ENCODE peak calls at places on chromosomes 4 and X, in ten cellular contexts. One of them, this sample, is unnamed.

GRCh38 chr4:8589831-8590545 is 2.6 kb upstream of the CPZ start:
- DNase-seq in GM12865: no peak
- DNase-seq in HFFc6: no peak
- DNase-seq in A549: no peak
- DNase-seq in B cell: no peak
- DNase-seq in AG10803: peak; percentile 71
- DNase-seq in kidney: peak; percentile 64
- DNase-seq in Peyer's patch: no peak
- DNase-seq in foreskin fibroblast: no peak
- DNase-seq in HepG2: no peak
- DNase-seq in this sample: no peak

GRCh38 chrX:153689654-153690465 is 2.1 kb downstream of the SLC6A8 start:
- DNase-seq in Peyer's patch: no peak
- DNase-seq in B cell: no peak
- DNase-seq in A549: no peak
- DNase-seq in GM12865: no peak
- DNase-seq in HepG2: no peak
- DNase-seq in AG10803: no peak
- DNase-seq in kidney: peak; percentile 61
- DNase-seq in HFFc6: no peak
- DNase-seq in foreskin fibroblast: no peak
- DNase-seq in this sample: no peak

GRCh38 chr4:98377626-98378025 is 116.4 kb downstream of the RAP1GDS1 start:
- DNase-seq in A549: no peak
- DNase-seq in AG10803: peak; percentile 34
- DNase-seq in kidney: no peak
- DNase-seq in HepG2: no peak
- DNase-seq in GM12865: no peak
- DNase-seq in foreskin fibroblast: no peak
- DNase-seq in HFFc6: peak; percentile 34
- DNase-seq in B cell: no peak
- DNase-seq in Peyer's patch: no peak
- DNase-seq in this sample: no peak

GRCh38 chr4:61877893-61878292 is 677.8 kb downstream of the ADGRL3 start:
- DNase-seq in GM12865: no peak
- DNase-seq in foreskin fibroblast: no peak
- DNase-seq in Peyer's patch: no peak
- DNase-seq in AG10803: no peak
- DNase-seq in HepG2: no peak
- DNase-seq in HFFc6: no peak
- DNase-seq in A549: no peak
- DNase-seq in B cell: no peak
- DNase-seq in kidney: no peak
- DNase-seq in this sample: no peak

GRCh38 chr4:97664741-97665140 is 478.5 kb downstream of the STPG2 start:
- DNase-seq in foreskin fibroblast: no peak
- DNase-seq in kidney: peak; percentile 59
- DNase-seq in B cell: no peak
- DNase-seq in HFFc6: no peak
- DNase-seq in GM12865: no peak
- DNase-seq in AG10803: no peak
- DNase-seq in A549: no peak
- DNase-seq in HepG2: no peak
- DNase-seq in Peyer's patch: no peak
- DNase-seq in this sample: no peak

GRCh38 chr4:121200795-121201472 is 36.8 kb upstream of the TNIP3 start:
- DNase-seq in Peyer's patch: no peak
- DNase-seq in HFFc6: no peak
- DNase-seq in foreskin fibroblast: no peak
- DNase-seq in GM12865: peak; percentile 72
- DNase-seq in A549: no peak
- DNase-seq in HepG2: no peak
- DNase-seq in AG10803: no peak
- DNase-seq in B cell: no peak
- DNase-seq in kidney: no peak
- DNase-seq in this sample: no peak

GRCh38 chrX:78024349-78025108 is 55.1 kb upstream of the PGAM4 start:
- DNase-seq in HFFc6: peak; percentile 1
- DNase-seq in kidney: no peak
- DNase-seq in GM12865: peak; percentile 44
- DNase-seq in foreskin fibroblast: no peak
- DNase-seq in AG10803: no peak
- DNase-seq in B cell: no peak
- DNase-seq in Peyer's patch: no peak
- DNase-seq in HepG2: peak; percentile 45
- DNase-seq in A549: peak; percentile 33
- DNase-seq in this sample: no peak

GRCh38 chr4:153792007-153792892 is 3.4 kb upstream of the SFRP2 start:
- DNase-seq in GM12865: no peak
- DNase-seq in foreskin fibroblast: peak; percentile 49
- DNase-seq in B cell: no peak
- DNase-seq in kidney: peak; percentile 73
- DNase-seq in Peyer's patch: no peak
- DNase-seq in A549: peak; percentile 5
- DNase-seq in HepG2: no peak
- DNase-seq in AG10803: peak; percentile 56
- DNase-seq in HFFc6: no peak
- DNase-seq in this sample: peak; percentile 86

GRCh38 chr4:72893354-72894066 is 176.0 kb downstream of the COX18 start:
- DNase-seq in GM12865: no peak
- DNase-seq in HepG2: no peak
- DNase-seq in kidney: no peak
- DNase-seq in AG10803: no peak
- DNase-seq in B cell: no peak
- DNase-seq in Peyer's patch: no peak
- DNase-seq in A549: no peak
- DNase-seq in HFFc6: no peak
- DNase-seq in foreskin fibroblast: no peak
- DNase-seq in this sample: no peak

GRCh38 chr4:130424211-130424610 is 1328.3 kb downstream of the C4orf33 start:
- DNase-seq in Peyer's patch: no peak
- DNase-seq in GM12865: no peak
- DNase-seq in HepG2: no peak
- DNase-seq in HFFc6: no peak
- DNase-seq in foreskin fibroblast: no peak
- DNase-seq in AG10803: no peak
- DNase-seq in B cell: no peak
- DNase-seq in kidney: no peak
- DNase-seq in A549: no peak
- DNase-seq in this sample: no peak

GRCh38 chrX:623268-623598 is 7.4 kb upstream of the SHOX start:
- DNase-seq in kidney: no peak
- DNase-seq in HepG2: no peak
- DNase-seq in HFFc6: no peak
- DNase-seq in foreskin fibroblast: no peak
- DNase-seq in GM12865: no peak
- DNase-seq in B cell: no peak
- DNase-seq in AG10803: no peak
- DNase-seq in Peyer's patch: no peak
- DNase-seq in A549: no peak
- DNase-seq in this sample: no peak

GRCh38 chrX:1466971-1467561 is 14.4 kb upstream of the ASMTL start:
- DNase-seq in GM12865: peak; percentile 86
- DNase-seq in B cell: peak; percentile 81
- DNase-seq in HepG2: no peak
- DNase-seq in kidney: peak; percentile 66
- DNase-seq in AG10803: no peak
- DNase-seq in Peyer's patch: peak; percentile 78
- DNase-seq in A549: no peak
- DNase-seq in foreskin fibroblast: no peak
- DNase-seq in HFFc6: no peak
- DNase-seq in this sample: no peak

GRCh38 chr4:8191136-8191747 is 7.8 kb upstream of the SH3TC1 start:
- DNase-seq in HepG2: peak; percentile 33
- DNase-seq in AG10803: peak; percentile 9
- DNase-seq in HFFc6: no peak
- DNase-seq in kidney: peak; percentile 95
- DNase-seq in GM12865: peak; percentile 85
- DNase-seq in B cell: peak; percentile 52
- DNase-seq in A549: no peak
- DNase-seq in foreskin fibroblast: no peak
- DNase-seq in Peyer's patch: no peak
- DNase-seq in this sample: no peak

GRCh38 chr4:4422856-4423485 is 36.1 kb downstream of the NSG1 start:
- DNase-seq in HepG2: no peak
- DNase-seq in GM12865: no peak
- DNase-seq in B cell: no peak
- DNase-seq in AG10803: no peak
- DNase-seq in HFFc6: no peak
- DNase-seq in A549: no peak
- DNase-seq in foreskin fibroblast: no peak
- DNase-seq in kidney: no peak
- DNase-seq in Peyer's patch: no peak
- DNase-seq in this sample: no peak

GRCh38 chr4:40934671-40935070 is 184.9 kb downstream of the NSUN7 start:
- DNase-seq in B cell: no peak
- DNase-seq in Peyer's patch: no peak
- DNase-seq in HFFc6: no peak
- DNase-seq in GM12865: no peak
- DNase-seq in kidney: no peak
- DNase-seq in AG10803: no peak
- DNase-seq in foreskin fibroblast: no peak
- DNase-seq in A549: no peak
- DNase-seq in HepG2: no peak
- DNase-seq in this sample: no peak

GRCh38 chr4:2250764-2251072 is 8.8 kb upstream of the HAUS3 start:
- DNase-seq in kidney: no peak
- DNase-seq in foreskin fibroblast: no peak
- DNase-seq in Peyer's patch: no peak
- DNase-seq in AG10803: no peak
- DNase-seq in A549: no peak
- DNase-seq in GM12865: no peak
- DNase-seq in HFFc6: no peak
- DNase-seq in B cell: no peak
- DNase-seq in HepG2: no peak
- DNase-seq in this sample: peak; percentile 1

GRCh38 chr4:88308587-88308986 is 24.2 kb upstream of the PPM1K start:
- DNase-seq in Peyer's patch: no peak
- DNase-seq in HepG2: no peak
- DNase-seq in HFFc6: no peak
- DNase-seq in GM12865: no peak
- DNase-seq in AG10803: no peak
- DNase-seq in A549: no peak
- DNase-seq in kidney: no peak
- DNase-seq in foreskin fibroblast: no peak
- DNase-seq in B cell: no peak
- DNase-seq in this sample: no peak

GRCh38 chrX:130264573-130264972 is 4.1 kb downstream of the ZNF280C start:
- DNase-seq in GM12865: peak; percentile 19
- DNase-seq in kidney: no peak
- DNase-seq in HepG2: no peak
- DNase-seq in Peyer's patch: no peak
- DNase-seq in HFFc6: no peak
- DNase-seq in AG10803: no peak
- DNase-seq in B cell: no peak
- DNase-seq in foreskin fibroblast: no peak
- DNase-seq in A549: peak; percentile 1
- DNase-seq in this sample: no peak

GRCh38 chr4:68904786-68905185 is 46.8 kb downstream of the UGT2A3 start:
- DNase-seq in Peyer's patch: no peak
- DNase-seq in AG10803: no peak
- DNase-seq in A549: no peak
- DNase-seq in GM12865: peak; percentile 78
- DNase-seq in kidney: no peak
- DNase-seq in B cell: no peak
- DNase-seq in HFFc6: no peak
- DNase-seq in foreskin fibroblast: no peak
- DNase-seq in HepG2: peak; percentile 20
- DNase-seq in this sample: no peak
- TF ChIP-seq CTCF in Peyer's patch: peak; percentile 36
- TF ChIP-seq CTCF in AG10803: no peak
- TF ChIP-seq CTCF in A549: no peak
- TF ChIP-seq CTCF in GM12865: peak; percentile 29
- TF ChIP-seq CTCF in kidney: peak; percentile 26
- TF ChIP-seq CTCF in B cell: no peak
- TF ChIP-seq CTCF in HFFc6: no peak
- TF ChIP-seq CTCF in foreskin fibroblast: no peak
- TF ChIP-seq CTCF in HepG2: peak; percentile 61
- TF ChIP-seq CTCF in this sample: no peak

GRCh38 chr4:188554413-188554812 is 415.2 kb downstream of the TRIML1 start:
- DNase-seq in GM12865: no peak
- DNase-seq in kidney: no peak
- DNase-seq in foreskin fibroblast: no peak
- DNase-seq in HepG2: no peak
- DNase-seq in AG10803: no peak
- DNase-seq in A549: no peak
- DNase-seq in Peyer's patch: no peak
- DNase-seq in HFFc6: no peak
- DNase-seq in B cell: no peak
- DNase-seq in this sample: no peak
- TF ChIP-seq CTCF in GM12865: no peak
- TF ChIP-seq CTCF in kidney: no peak
- TF ChIP-seq CTCF in foreskin fibroblast: no peak
- TF ChIP-seq CTCF in HepG2: no peak
- TF ChIP-seq CTCF in AG10803: no peak
- TF ChIP-seq CTCF in A549: no peak
- TF ChIP-seq CTCF in Peyer's patch: no peak
- TF ChIP-seq CTCF in HFFc6: no peak
- TF ChIP-seq CTCF in B cell: no peak
- TF ChIP-seq CTCF in this sample: no peak

DNA sequence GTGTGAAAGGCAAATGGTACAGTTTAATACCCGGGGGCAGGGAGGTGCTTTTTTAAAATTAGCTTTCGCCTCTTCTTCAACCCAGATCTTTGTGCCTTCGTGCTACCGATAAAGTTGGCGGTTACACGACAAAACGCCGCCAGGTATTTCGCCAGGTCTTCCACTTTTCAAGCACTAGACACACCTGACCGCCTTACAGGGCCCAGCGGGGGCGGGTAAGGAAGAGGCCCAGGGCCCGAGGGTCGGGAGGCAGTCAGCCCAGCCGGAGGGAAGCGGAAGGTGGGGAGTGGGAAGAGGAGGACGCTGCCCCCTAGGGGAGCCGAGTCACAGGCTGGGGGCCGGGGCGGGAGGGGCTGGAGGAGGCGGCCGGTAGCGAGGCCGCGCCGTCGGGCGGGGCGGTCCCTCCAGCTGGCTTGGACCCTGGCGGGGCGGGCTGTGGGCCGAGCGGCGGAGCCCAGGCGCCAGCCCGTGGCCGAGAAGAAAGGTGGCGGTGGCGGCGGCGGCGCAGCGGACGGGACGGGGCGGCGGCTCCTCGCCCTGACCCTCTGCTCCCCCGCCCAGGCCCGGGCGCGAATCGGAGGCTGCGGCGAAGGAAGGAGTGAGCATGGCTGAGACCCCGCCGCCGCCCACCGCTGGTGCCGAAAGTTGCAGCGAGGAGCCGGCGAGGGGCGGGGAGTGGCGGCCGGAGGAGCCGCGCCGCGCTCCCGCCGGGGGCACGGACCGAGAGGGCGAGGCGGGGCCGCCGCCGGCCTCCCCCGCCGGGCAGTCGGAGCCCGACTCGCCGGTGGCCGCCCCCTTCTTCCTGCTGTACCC is 16.2 kb downstream of the UTP3 start:
- DNase-seq in HFFc6: peak; percentile 23
- DNase-seq in GM12865: peak; percentile 82
- DNase-seq in Peyer's patch: peak; percentile 86
- DNase-seq in foreskin fibroblast: peak; percentile 69
- DNase-seq in AG10803: peak; percentile 61
- DNase-seq in A549: peak; percentile 73
- DNase-seq in HepG2: peak; percentile 67
- DNase-seq in B cell: peak; percentile 76
- DNase-seq in kidney: peak; percentile 95
- DNase-seq in this sample: peak; percentile 88
- TF ChIP-seq CTCF in HFFc6: peak; percentile 69
- TF ChIP-seq CTCF in GM12865: peak; percentile 47
- TF ChIP-seq CTCF in Peyer's patch: peak; percentile 3
- TF ChIP-seq CTCF in foreskin fibroblast: peak; percentile 37
- TF ChIP-seq CTCF in AG10803: peak; percentile 30
- TF ChIP-seq CTCF in A549: peak; percentile 33
- TF ChIP-seq CTCF in HepG2: peak; percentile 85
- TF ChIP-seq CTCF in B cell: peak; percentile 12
- TF ChIP-seq CTCF in kidney: no peak
- TF ChIP-seq CTCF in this sample: no peak

GRCh38 chr4:77348815-77349214 is 191.8 kb downstream of the CCNG2 start:
- DNase-seq in AG10803: no peak
- DNase-seq in Peyer's patch: no peak
- DNase-seq in A549: no peak
- DNase-seq in B cell: no peak
- DNase-seq in HepG2: no peak
- DNase-seq in GM12865: no peak
- DNase-seq in kidney: no peak
- DNase-seq in HFFc6: no peak
- DNase-seq in foreskin fibroblast: no peak
- DNase-seq in this sample: no peak
- TF ChIP-seq CTCF in AG10803: no peak
- TF ChIP-seq CTCF in Peyer's patch: no peak
- TF ChIP-seq CTCF in A549: no peak
- TF ChIP-seq CTCF in B cell: no peak
- TF ChIP-seq CTCF in HepG2: no peak
- TF ChIP-seq CTCF in GM12865: no peak
- TF ChIP-seq CTCF in kidney: no peak
- TF ChIP-seq CTCF in HFFc6: no peak
- TF ChIP-seq CTCF in foreskin fibroblast: no peak
- TF ChIP-seq CTCF in this sample: no peak